ENCODE peak calls at places on chromosomes 4 and X, in six cellular contexts. Z, Q, F, I, X and C are unnamed samples.

GRCh38 chr4:79852305-79852730 is 220.7 kb downstream of the ANTXR2 start:
- DNase-seq in Z (peak), Q (no peak), F (peak), I (peak), X (no peak), C (no peak)

GRCh38 chrX:49291615-49292337 is 11.7 kb upstream of the GAGE10 start:
- DNase-seq in Z (peak), Q (peak), F (peak), I (peak), X (peak), C (peak)

GRCh38 chr4:2712261-2712842 is 43.8 kb downstream of the TNIP2 start:
- DNase-seq in Z (peak), Q (no peak), F (no peak), I (peak), X (no peak), C (no peak)

GRCh38 chrX:103629295-103630170 is 758 bp downstream of the TCEAL1 start:
- DNase-seq in Z (peak), Q (peak), F (peak), I (peak), X (peak), C (peak)

GRCh38 chrX:9842541-9842940 is 56.3 kb downstream of the SHROOM2 start:
- DNase-seq in Z (peak), Q (peak), F (no peak), I (peak), X (peak), C (no peak)

GRCh38 chr4:8472166-8472688 is 31.6 kb downstream of the TRMT44 start:
- DNase-seq in Z (no peak), Q (no peak), F (no peak), I (no peak), X (no peak), C (no peak)

GRCh38 chrX:93673869-93674271 is at the start of gene FAM133A:
- DNase-seq in Z (no peak), Q (no peak), F (peak), I (peak), X (no peak), C (peak)

GRCh38 chr4:17688011-17688441 is 73.6 kb downstream of the MED28 start:
- DNase-seq in Z (no peak), Q (no peak), F (no peak), I (no peak), X (peak), C (no peak)

GRCh38 chr4:174099712-174100111 is 183.8 kb downstream of the FBXO8 start:
- DNase-seq in Z (no peak), Q (no peak), F (no peak), I (no peak), X (no peak), C (no peak)

GRCh38 chr4:150224896-150225591 is 146.8 kb downstream of the DCLK2 start:
- DNase-seq in Z (peak), Q (no peak), F (peak), I (peak), X (no peak), C (no peak)

GRCh38 chr4:47668810-47669408 is 169.0 kb downstream of the CORIN start:
- DNase-seq in Z (peak), Q (no peak), F (peak), I (peak), X (peak), C (peak)

GRCh38 chr4:1626151-1626550 is 58.0 kb downstream of the FAM53A start:
- DNase-seq in Z (no peak), Q (no peak), F (no peak), I (no peak), X (no peak), C (no peak)

GRCh38 chr4:56388311-56388710 is 1.0 kb upstream of the AASDH start:
- DNase-seq in Z (no peak), Q (no peak), F (no peak), I (peak), X (no peak), C (no peak)

GRCh38 chr4:156824451-156825060 is 147.0 kb downstream of the PDGFC start:
- DNase-seq in Z (no peak), Q (no peak), F (no peak), I (no peak), X (no peak), C (peak)

GRCh38 chr4:158094413-158095110 is 78.3 kb downstream of the GASK1B start:
- DNase-seq in Z (peak), Q (no peak), F (peak), I (no peak), X (no peak), C (peak)

GRCh38 chr4:176002007-176002623 is 63.5 kb upstream of the WDR17 start:
- DNase-seq in Z (peak), Q (peak), F (no peak), I (peak), X (peak), C (peak)

GRCh38 chr4:145731026-145731425 is 51.1 kb downstream of the C4orf51 start:
- DNase-seq in Z (no peak), Q (no peak), F (peak), I (peak), X (no peak), C (no peak)

GRCh38 chr4:145732895-145733880 is 53.2 kb downstream of the C4orf51 start:
- DNase-seq in Z (peak), Q (peak), F (peak), I (peak), X (peak), C (peak)

GRCh38 chr4:145734051-145734450 is 54.1 kb downstream of the C4orf51 start:
- DNase-seq in Z (peak), Q (no peak), F (no peak), I (peak), X (no peak), C (peak)

GRCh38 chr4:145732416-145732815 is 52.5 kb downstream of the C4orf51 start:
- DNase-seq in Z (no peak), Q (no peak), F (no peak), I (peak), X (no peak), C (no peak)

DNA sequence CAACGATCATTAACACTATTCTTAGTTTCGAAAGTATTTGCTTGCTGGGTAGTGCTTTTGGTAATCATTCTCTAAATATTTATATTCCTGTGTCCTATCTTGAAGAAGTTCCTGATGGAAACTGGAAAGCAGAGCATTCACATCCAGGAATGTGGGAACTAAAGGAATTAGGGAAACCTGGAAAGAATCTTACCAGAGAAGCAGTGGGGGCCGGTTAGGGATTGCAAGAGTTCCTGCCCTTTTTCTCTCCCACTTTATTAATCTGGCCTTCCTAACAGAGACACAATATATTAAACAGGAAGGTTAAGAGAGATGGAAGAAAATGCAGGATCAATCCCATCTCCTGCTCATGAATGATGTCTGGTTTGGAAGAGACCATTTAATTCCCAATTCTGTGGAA is 52.1 kb downstream of the C4orf51 start:
- DNase-seq in Z (peak), Q (no peak), F (no peak), I (peak), X (no peak), C (no peak)
- H3K18ac ChIP-seq in Z (peak), Q (peak), F (peak), I (peak), X (no peak), C (peak)

DNA sequence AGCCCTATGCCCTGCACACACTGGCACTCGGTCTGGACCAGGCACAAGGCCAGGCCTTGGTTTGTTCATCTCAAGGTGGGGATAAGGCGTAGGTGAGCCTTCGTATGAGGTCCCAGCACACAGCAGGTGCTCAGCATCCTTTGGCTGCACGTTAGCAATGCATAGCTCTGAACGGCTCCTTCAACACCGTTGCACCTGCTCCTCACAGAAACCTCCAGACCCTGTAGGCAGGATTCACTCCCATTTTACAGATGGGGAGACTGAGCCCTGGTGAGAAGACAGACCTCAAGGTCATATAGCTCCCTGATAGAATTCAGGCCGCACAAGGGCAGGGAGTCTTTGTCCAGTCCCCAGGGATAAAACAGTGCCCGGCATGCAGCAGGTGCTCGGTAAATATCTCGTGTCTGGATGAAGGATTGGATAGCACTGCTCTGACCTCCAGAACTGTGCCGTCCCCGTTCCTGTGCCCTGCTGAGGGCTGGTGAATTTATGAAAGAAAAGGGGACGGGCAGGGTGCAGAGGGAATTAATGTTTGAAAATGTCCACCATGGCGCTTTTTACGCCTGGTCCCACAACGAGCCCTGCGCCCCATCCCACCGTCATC is 2.4 kb downstream of the PPP2R2C start:
- DNase-seq in Z (no peak), Q (no peak), F (no peak), I (no peak), X (no peak), C (no peak)
- H3K4me3 ChIP-seq in Z (peak), Q (peak), F (no peak), I (peak), X (peak), C (no peak)

GRCh38 chr4:105858466-105859040 is 36.7 kb upstream of the NPNT start:
- DNase-seq in Z (no peak), Q (no peak), F (no peak), I (no peak), X (no peak), C (no peak)
- H3K27ac ChIP-seq in Z (no peak), Q (no peak), F (no peak), I (no peak), X (no peak), C (no peak)

GRCh38 chrX:155962906-155963305 is 34.6 kb upstream of the IL9R start:
- DNase-seq in Z (peak), Q (no peak), F (no peak), I (no peak), X (no peak), C (peak)

GRCh38 chrX:155956649-155957048 is 40.8 kb upstream of the IL9R start:
- DNase-seq in Z (no peak), Q (no peak), F (no peak), I (no peak), X (no peak), C (no peak)

GRCh38 chrX:155957843-155958242 is 39.7 kb upstream of the IL9R start:
- DNase-seq in Z (peak), Q (no peak), F (no peak), I (no peak), X (no peak), C (no peak)

GRCh38 chrX:155956099-155956498 is 41.4 kb upstream of the IL9R start:
- DNase-seq in Z (no peak), Q (no peak), F (no peak), I (no peak), X (no peak), C (no peak)

GRCh38 chrX:155959018-155959587 is 38.4 kb upstream of the IL9R start:
- DNase-seq in Z (peak), Q (no peak), F (no peak), I (no peak), X (no peak), C (no peak)
- H3K18ac ChIP-seq in Z (peak), Q (no peak), F (no peak), I (no peak), X (no peak), C (no peak)

GRCh38 chr4:190014771-190015537 is 12.1 kb downstream of the FRG2 start:
- DNase-seq in Z (peak), Q (peak), F (no peak), I (no peak), X (no peak), C (no peak)
- H3K4me3 ChIP-seq in Z (peak), Q (peak), F (peak), I (peak), X (peak), C (peak)

DNA sequence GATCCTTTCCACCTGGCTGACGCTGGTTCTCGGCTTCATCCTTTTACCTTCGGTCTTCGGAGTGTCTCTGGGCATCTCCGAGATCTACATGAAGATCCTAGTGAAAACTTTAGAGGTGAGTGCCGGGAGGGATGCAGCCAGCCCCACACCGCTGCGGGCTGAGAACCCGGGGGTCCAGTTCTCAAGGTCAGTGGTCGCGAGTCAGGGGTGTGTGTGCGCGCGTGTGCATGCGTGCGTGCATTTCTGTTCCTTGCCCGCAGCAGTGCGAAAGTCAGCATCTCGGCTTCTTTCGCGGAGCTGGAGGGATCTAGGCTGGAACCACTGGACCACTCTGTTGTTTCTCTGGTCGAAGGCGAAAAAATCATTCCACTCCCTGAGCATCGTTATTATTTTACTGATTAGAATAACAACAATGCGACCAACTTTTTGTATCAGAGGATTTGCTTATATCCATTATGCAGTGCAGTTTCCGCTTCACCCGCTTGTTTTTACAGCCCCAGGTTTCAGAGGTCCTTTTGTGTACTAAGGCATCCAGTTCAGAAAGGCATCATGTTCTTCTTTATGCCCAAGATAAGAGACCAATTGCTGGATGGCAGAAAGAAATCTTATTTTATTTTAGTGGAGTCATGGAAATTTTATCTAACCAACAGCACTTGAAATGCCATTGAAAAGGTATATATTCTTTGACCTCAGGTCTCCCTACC is 893 bp downstream of the GPAT3 start:
- DNase-seq in Z (no peak), Q (no peak), F (no peak), I (peak), X (peak), C (peak)
- H3K27ac ChIP-seq in Z (no peak), Q (no peak), F (peak), I (no peak), X (no peak), C (no peak)

GRCh38 chr4:5322321-5322720 is 271.0 kb downstream of the STK32B start:
- DNase-seq in Z (no peak), Q (no peak), F (peak), I (no peak), X (no peak), C (no peak)
- H3K18ac ChIP-seq in Z (no peak), Q (no peak), F (no peak), I (no peak), X (no peak), C (no peak)